ENCODE peak calls at places on chromosomes 11 and 22, in seven cellular contexts. P is OCI-LY7; M is H9; H is CD4-positive, CD25-positive, alpha-beta regulatory T cell; R is GM23338; B is CD8-positive, alpha-beta T cell; G is small intestine. C is an unnamed sample.

GRCh38 chr11:125128450-125128849 is 17.0 kb upstream of the TMEM218 start:
- DNase-seq in B (no peak), G (no peak), R (no peak), M (no peak), P (no peak), H (no peak), C (no peak)

GRCh38 chr11:3994030-3994640 is 100.5 kb upstream of the RRM1 start:
- DNase-seq in H (no peak), R (no peak), M (no peak), B (no peak), P (no peak), G (no peak), C (no peak)

GRCh38 chr22:23218867-23219251 is 38.5 kb downstream of the BCR start:
- DNase-seq in M (peak; percentile 69), R (peak; percentile 70), B (no peak), G (peak; percentile 15), H (no peak), P (peak; percentile 66), C (no peak)

GRCh38 chr11:134275534-134276395 is at the start of gene GLB1L3:
- DNase-seq in P (no peak), B (peak; percentile 77), R (peak; percentile 74), G (no peak), H (peak; percentile 66), M (peak; percentile 53), C (peak; percentile 8)

GRCh38 chr22:28917747-28918543 is 34.6 kb downstream of the ZNRF3 start:
- DNase-seq in B (no peak), M (no peak), P (peak; percentile 40), H (no peak), R (peak; percentile 54), G (peak; percentile 61), C (no peak)

GRCh38 chr11:47393163-47394049 is 15.0 kb upstream of the SLC39A13 start:
- DNase-seq in H (no peak), M (peak; percentile 25), R (no peak), G (no peak), P (no peak), B (no peak), C (no peak)

GRCh38 chr11:123330948-123331347 is 99.1 kb upstream of the GRAMD1B start:
- DNase-seq in M (no peak), P (no peak), R (no peak), G (no peak), H (no peak), B (no peak), C (no peak)

GRCh38 chr22:48647051-48647450 is 1180.6 kb downstream of the BRD1 start:
- DNase-seq in H (no peak), R (no peak), P (no peak), G (no peak), M (no peak), B (no peak), C (no peak)

GRCh38 chr11:33182246-33182878 is 21.1 kb upstream of the CSTF3 start:
- DNase-seq in M (no peak), B (no peak), R (no peak), P (no peak), G (peak; percentile 96), H (no peak), C (no peak)

GRCh38 chr22:45531441-45531840 is 28.8 kb downstream of the FBLN1 start:
- DNase-seq in G (no peak), R (no peak), B (no peak), H (no peak), P (no peak), M (no peak), C (no peak)

GRCh38 chr22:21025266-21025665 is 7.1 kb downstream of the SLC7A4 start:
- DNase-seq in H (no peak), B (peak; percentile 35), M (no peak), P (no peak), G (no peak), R (no peak), C (no peak)
- H3K27ac ChIP-seq in H (no peak overlapping the region), B (no peak overlapping the region), M (no peak overlapping the region), P (no peak overlapping the region), G (no peak overlapping the region), R (no peak overlapping the region), C (no peak overlapping the region)

DNA sequence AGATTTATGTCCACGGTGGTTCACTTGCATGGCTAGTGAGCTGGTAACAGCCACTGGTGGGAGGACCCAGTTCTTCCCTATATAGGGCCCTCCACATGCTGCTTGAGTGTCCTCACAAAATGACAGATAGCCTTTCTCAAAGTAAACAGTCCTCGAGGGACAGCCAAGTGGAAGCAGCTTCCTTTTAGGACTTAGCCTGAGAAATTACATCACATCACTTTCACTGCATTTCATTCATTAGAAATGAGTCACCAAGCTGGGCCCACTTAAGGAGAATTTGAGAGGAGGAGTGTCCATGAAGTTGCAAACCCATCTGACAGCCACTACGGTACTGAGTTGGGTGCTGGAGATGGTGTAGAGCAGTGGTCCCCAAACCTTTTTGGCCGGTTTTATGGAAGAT is 7.0 kb downstream of the ISX start:
- DNase-seq in P (no peak), G (no peak), H (no peak), R (no peak), B (no peak), M (no peak), C (no peak)
- H3K27ac ChIP-seq in P (no peak overlapping the region), G (no peak overlapping the region), H (no peak overlapping the region), R (no peak overlapping the region), B (no peak overlapping the region), M (no peak overlapping the region), C (no peak overlapping the region)

GRCh38 chr11:72860592-72860991 is 46.4 kb downstream of the ATG16L2 start:
- DNase-seq in M (no peak), P (no peak), H (no peak), G (no peak), R (no peak), B (no peak), C (no peak)
- H3K27ac ChIP-seq in M (no peak overlapping the region), P (no peak overlapping the region), H (no peak overlapping the region), G (no peak overlapping the region), R (no peak overlapping the region), B (no peak overlapping the region), C (no peak overlapping the region)

GRCh38 chr11:17581036-17581731 is 34.1 kb downstream of the OTOG start:
- DNase-seq in B (no peak), H (no peak), G (no peak), M (no peak), P (no peak), R (no peak), C (no peak)
- H3K27ac ChIP-seq in B (no peak overlapping the region), H (no peak overlapping the region), G (no peak overlapping the region), M (no peak overlapping the region), P (no peak overlapping the region), R (no peak overlapping the region), C (no peak overlapping the region)

GRCh38 chr11:11980841-11981308 is 27.6 kb downstream of the DKK3 start:
- DNase-seq in P (no peak), H (no peak), R (no peak), M (no peak), B (no peak), G (no peak), C (no peak)
- H3K27ac ChIP-seq in P (no peak overlapping the region), H (no peak overlapping the region), R (no peak overlapping the region), M (no peak overlapping the region), B (no peak overlapping the region), G (no peak overlapping the region), C (peak overlapping the region; percentile 78)

GRCh38 chr22:39430576-39431150 is 26.1 kb upstream of the MGAT3 start:
- DNase-seq in H (no peak), G (no peak), M (peak; percentile 24), P (no peak), R (no peak), B (no peak), C (no peak)

GRCh38 chr22:39431216-39431801 is 25.5 kb upstream of the MGAT3 start:
- DNase-seq in H (no peak), R (no peak), M (no peak), G (no peak), B (no peak), P (no peak), C (no peak)

GRCh38 chr22:39433476-39434242 is 23.2 kb upstream of the MGAT3 start:
- DNase-seq in R (no peak), B (no peak), H (no peak), M (no peak), G (no peak), P (no peak), C (peak; percentile 69)

GRCh38 chr22:39431821-39432251 is 25.0 kb upstream of the MGAT3 start:
- DNase-seq in G (no peak), B (no peak), R (no peak), H (no peak), P (no peak), M (no peak), C (no peak)

GRCh38 chr22:39432361-39432811 is 24.4 kb upstream of the MGAT3 start:
- DNase-seq in R (no peak), P (no peak), B (no peak), M (peak; percentile 25), H (no peak), G (no peak), C (no peak)
- H3K27ac ChIP-seq in R (no peak overlapping the region), P (no peak overlapping the region), B (no peak overlapping the region), M (no peak overlapping the region), H (no peak overlapping the region), G (peak overlapping the region; percentile 83), C (peak overlapping the region; percentile 94)

DNA sequence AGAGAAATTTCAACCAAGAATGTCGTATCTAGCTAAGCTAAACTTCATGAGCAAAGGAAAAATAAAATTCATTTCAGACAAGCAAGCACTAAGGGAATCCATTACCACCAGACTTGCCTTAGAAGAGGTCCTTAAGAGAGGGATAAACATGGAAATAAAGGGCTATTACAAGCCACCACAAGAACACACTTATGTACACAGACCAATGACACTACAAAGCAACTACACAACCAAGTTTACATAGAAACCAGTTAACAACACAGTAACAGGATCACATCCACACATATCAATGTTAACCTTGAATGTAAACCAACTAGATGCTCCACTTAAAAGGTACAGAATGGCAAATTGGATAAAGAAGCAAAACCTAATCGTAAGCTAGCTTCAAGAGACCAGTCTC is 38.0 kb downstream of the TMEM123 start:
- DNase-seq in P (no peak), H (no peak), M (no peak), B (no peak), R (no peak), G (no peak), C (no peak)
- H3K27ac ChIP-seq in P (no peak overlapping the region), H (peak overlapping the region; percentile 65), M (no peak overlapping the region), B (no peak overlapping the region), R (no peak overlapping the region), G (no peak overlapping the region), C (no peak overlapping the region)

DNA sequence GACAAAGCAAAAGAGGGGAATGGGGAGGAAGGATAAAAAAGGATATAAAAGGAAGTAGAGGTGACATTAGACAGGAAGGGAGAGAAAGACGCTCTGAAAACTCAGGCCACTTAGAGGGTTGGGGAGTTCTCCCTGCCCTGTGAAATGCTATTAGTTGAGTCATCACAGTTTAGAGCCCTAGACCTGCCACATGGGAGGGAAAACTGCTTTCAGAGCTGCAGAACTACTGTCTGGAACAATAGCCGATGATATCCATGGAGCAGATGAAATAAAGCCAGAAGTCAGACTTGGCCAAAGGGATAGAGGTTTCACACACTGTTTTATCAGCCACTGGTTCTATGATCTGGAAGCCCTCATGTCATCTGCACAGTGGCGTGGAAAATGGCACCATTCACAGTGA is 157.9 kb downstream of the NCAM1 start:
- DNase-seq in P (no peak), R (no peak), B (no peak), M (no peak), G (no peak), H (no peak), C (no peak)
- H3K27ac ChIP-seq in P (no peak overlapping the region), R (no peak overlapping the region), B (no peak overlapping the region), M (no peak overlapping the region), G (no peak overlapping the region), H (no peak overlapping the region), C (no peak overlapping the region)

GRCh38 chr11:96294289-96294688 is 48.7 kb downstream of the MAML2 start:
- DNase-seq in R (no peak), M (no peak), G (no peak), P (no peak), B (no peak), H (no peak), C (no peak)
- H3K27ac ChIP-seq in R (no peak overlapping the region), M (no peak overlapping the region), G (no peak overlapping the region), P (no peak overlapping the region), B (no peak overlapping the region), H (no peak overlapping the region), C (no peak overlapping the region)

C was measured in caudate nucleus.